ENCODE peak calls at places on chromosomes 7 and 10, in six cellular contexts. One of them, this sample, is unnamed.

GRCh38 chr10:94172332-94172731 is 178.6 kb downstream of the PLCE1 start:
- DNase-seq in body of pancreas: no peak
- DNase-seq in neural progenitor cell: no peak
- DNase-seq in A673: no peak
- DNase-seq in right lobe of liver: no peak
- DNase-seq in cardiac muscle cell: no peak
- DNase-seq in this sample: no peak

GRCh38 chr7:66696774-66697191 is 43.8 kb upstream of the RABGEF1 start:
- DNase-seq in body of pancreas: no peak
- DNase-seq in neural progenitor cell: no peak
- DNase-seq in A673: peak; percentile 25
- DNase-seq in right lobe of liver: no peak
- DNase-seq in cardiac muscle cell: no peak
- DNase-seq in this sample: no peak

GRCh38 chr10:102727037-102727818 is 12.8 kb downstream of the SFXN2 start:
- DNase-seq in body of pancreas: no peak
- DNase-seq in neural progenitor cell: no peak
- DNase-seq in A673: no peak
- DNase-seq in right lobe of liver: no peak
- DNase-seq in cardiac muscle cell: no peak
- DNase-seq in this sample: no peak

GRCh38 chr10:30436200-30436599 is 2.2 kb downstream of the MAP3K8 start:
- DNase-seq in body of pancreas: peak; percentile 12
- DNase-seq in neural progenitor cell: peak; percentile 74
- DNase-seq in A673: peak; percentile 71
- DNase-seq in right lobe of liver: no peak
- DNase-seq in cardiac muscle cell: peak; percentile 78
- DNase-seq in this sample: peak; percentile 45

GRCh38 chr7:79507161-79507560 is 53.7 kb upstream of the MAGI2 start:
- DNase-seq in body of pancreas: no peak
- DNase-seq in neural progenitor cell: peak; percentile 15
- DNase-seq in A673: no peak
- DNase-seq in right lobe of liver: no peak
- DNase-seq in cardiac muscle cell: no peak
- DNase-seq in this sample: no peak

GRCh38 chr10:31602541-31603244 is 283.7 kb downstream of the ZEB1 start:
- DNase-seq in body of pancreas: peak; percentile 84
- DNase-seq in neural progenitor cell: peak; percentile 83
- DNase-seq in A673: peak; percentile 44
- DNase-seq in right lobe of liver: peak; percentile 46
- DNase-seq in cardiac muscle cell: peak; percentile 44
- DNase-seq in this sample: peak; percentile 67

GRCh38 chr7:33805630-33806233 is 99.6 kb upstream of the BMPER start:
- DNase-seq in body of pancreas: no peak
- DNase-seq in neural progenitor cell: no peak
- DNase-seq in A673: no peak
- DNase-seq in right lobe of liver: no peak
- DNase-seq in cardiac muscle cell: no peak
- DNase-seq in this sample: no peak

GRCh38 chr10:128035557-128035973 is 90.7 kb downstream of the MKI67 start:
- DNase-seq in body of pancreas: peak; percentile 45
- DNase-seq in neural progenitor cell: peak; percentile 67
- DNase-seq in A673: peak; percentile 17
- DNase-seq in right lobe of liver: peak; percentile 47
- DNase-seq in cardiac muscle cell: peak; percentile 60
- DNase-seq in this sample: peak; percentile 45

GRCh38 chr10:17685227-17685840 is 41.4 kb downstream of the STAM start:
- DNase-seq in body of pancreas: no peak
- DNase-seq in neural progenitor cell: no peak
- DNase-seq in A673: no peak
- DNase-seq in right lobe of liver: no peak
- DNase-seq in cardiac muscle cell: no peak
- DNase-seq in this sample: no peak

GRCh38 chr10:24353319-24353718 is 144.4 kb downstream of the KIAA1217 start:
- DNase-seq in body of pancreas: no peak
- DNase-seq in neural progenitor cell: no peak
- DNase-seq in A673: peak; percentile 71
- DNase-seq in right lobe of liver: no peak
- DNase-seq in cardiac muscle cell: no peak
- DNase-seq in this sample: no peak

GRCh38 chr7:23544913-23545354 is 13.2 kb upstream of the TRA2A start:
- DNase-seq in body of pancreas: no peak
- DNase-seq in neural progenitor cell: peak; percentile 45
- DNase-seq in A673: peak; percentile 55
- DNase-seq in right lobe of liver: no peak
- DNase-seq in cardiac muscle cell: peak; percentile 61
- DNase-seq in this sample: no peak

GRCh38 chr7:73703985-73704639 is 15.4 kb downstream of the STX1A start:
- DNase-seq in body of pancreas: peak; percentile 57
- DNase-seq in neural progenitor cell: peak; percentile 95
- DNase-seq in A673: peak; percentile 93
- DNase-seq in right lobe of liver: no peak
- DNase-seq in cardiac muscle cell: peak; percentile 88
- DNase-seq in this sample: peak; percentile 35

GRCh38 chr7:157525501-157525915 is 188.7 kb downstream of the DNAJB6 start:
- DNase-seq in body of pancreas: no peak
- DNase-seq in neural progenitor cell: no peak
- DNase-seq in A673: no peak
- DNase-seq in right lobe of liver: no peak
- DNase-seq in cardiac muscle cell: no peak
- DNase-seq in this sample: no peak

GRCh38 chr7:111919690-111920179 is 286.5 kb downstream of the DOCK4 start:
- DNase-seq in body of pancreas: no peak
- DNase-seq in neural progenitor cell: no peak
- DNase-seq in A673: no peak
- DNase-seq in right lobe of liver: no peak
- DNase-seq in cardiac muscle cell: no peak
- DNase-seq in this sample: no peak

GRCh38 chr10:28467615-28468014 is 65.3 kb upstream of the WAC start:
- DNase-seq in body of pancreas: no peak
- DNase-seq in neural progenitor cell: no peak
- DNase-seq in A673: no peak
- DNase-seq in right lobe of liver: no peak
- DNase-seq in cardiac muscle cell: no peak
- DNase-seq in this sample: no peak
- H3K36me3 ChIP-seq in body of pancreas: no peaks in the 10 kb centered on the region
- H3K36me3 ChIP-seq in neural progenitor cell: no peaks in the 10 kb centered on the region
- H3K36me3 ChIP-seq in A673: no peaks in the 10 kb centered on the region
- H3K36me3 ChIP-seq in right lobe of liver: no peaks in the 10 kb centered on the region
- H3K36me3 ChIP-seq in cardiac muscle cell: no peaks in the 10 kb centered on the region
- H3K36me3 ChIP-seq in this sample: no peaks in the 10 kb centered on the region

DNA sequence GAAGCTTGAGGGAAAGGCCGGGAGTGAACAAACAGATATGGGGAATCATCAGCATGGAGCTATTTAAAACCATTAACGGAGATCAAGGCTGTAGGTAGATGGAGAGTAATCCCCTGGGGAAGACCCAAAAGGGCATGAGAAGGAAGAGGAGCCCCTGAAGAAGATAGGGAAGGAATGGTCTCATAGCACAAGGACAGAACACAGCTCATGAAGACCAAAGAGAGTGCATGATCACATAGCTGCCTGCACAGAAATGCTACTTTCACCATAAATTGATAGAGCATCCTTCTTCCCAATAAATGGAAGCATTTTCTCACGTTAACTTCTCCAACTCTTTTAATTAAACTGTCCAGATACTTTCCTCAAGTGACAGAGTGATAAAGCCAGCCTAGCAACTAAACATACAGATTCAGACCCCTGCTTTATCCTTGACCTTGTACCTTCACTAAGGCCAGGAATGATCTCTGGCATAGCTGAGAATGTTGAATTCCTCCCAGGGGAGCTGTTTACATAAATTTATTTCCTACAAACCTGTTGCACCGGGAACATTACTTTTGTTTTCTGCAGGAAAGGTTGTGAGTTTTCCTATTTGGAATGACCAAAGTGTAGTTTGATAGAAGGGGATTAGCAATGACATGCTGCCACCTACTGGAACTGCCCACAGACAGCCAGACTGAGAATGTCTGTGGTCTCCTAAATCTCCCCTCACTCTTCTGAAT is 110.8 kb upstream of the LRGUK start:
- DNase-seq in body of pancreas: peak; percentile 53
- DNase-seq in neural progenitor cell: peak; percentile 51
- DNase-seq in A673: peak; percentile 25
- DNase-seq in right lobe of liver: peak; percentile 22
- DNase-seq in cardiac muscle cell: peak; percentile 65
- DNase-seq in this sample: no peak
- TF ChIP-seq CTCF in body of pancreas: peak; percentile 74
- TF ChIP-seq CTCF in neural progenitor cell: peak; percentile 76
- TF ChIP-seq CTCF in A673: peak; percentile 72
- TF ChIP-seq CTCF in right lobe of liver: peak; percentile 76
- TF ChIP-seq CTCF in cardiac muscle cell: peak; percentile 77
- TF ChIP-seq CTCF in this sample: peak; percentile 46

GRCh38 chr7:55493416-55493815 is 78.9 kb downstream of the VOPP1 start:
- DNase-seq in body of pancreas: no peak
- DNase-seq in neural progenitor cell: no peak
- DNase-seq in A673: no peak
- DNase-seq in right lobe of liver: no peak
- DNase-seq in cardiac muscle cell: no peak
- DNase-seq in this sample: no peak
- H3K27ac ChIP-seq in body of pancreas: no peak overlapping the region
- H3K27ac ChIP-seq in neural progenitor cell: no peak overlapping the region
- H3K27ac ChIP-seq in A673: no peak overlapping the region
- H3K27ac ChIP-seq in right lobe of liver: no peak overlapping the region
- H3K27ac ChIP-seq in cardiac muscle cell: no peak overlapping the region
- H3K27ac ChIP-seq in this sample: no peak overlapping the region

GRCh38 chr7:151136515-151136908 is 31.0 kb downstream of the GBX1 start:
- DNase-seq in body of pancreas: no peak
- DNase-seq in neural progenitor cell: no peak
- DNase-seq in A673: no peak
- DNase-seq in right lobe of liver: no peak
- DNase-seq in cardiac muscle cell: no peak
- DNase-seq in this sample: no peak
- H3K36me3 ChIP-seq in body of pancreas: no peaks in the 10 kb centered on the region
- H3K36me3 ChIP-seq in neural progenitor cell: no peaks in the 10 kb centered on the region
- H3K36me3 ChIP-seq in A673: peaks cover 15% of the 10 kb centered on the region
- H3K36me3 ChIP-seq in right lobe of liver: peaks cover 17% of the 10 kb centered on the region
- H3K36me3 ChIP-seq in cardiac muscle cell: peaks cover 6% of the 10 kb centered on the region
- H3K36me3 ChIP-seq in this sample: peaks cover 80% of the 10 kb centered on the region

GRCh38 chr7:97024209-97025129 is at the start of gene DLX5:
- DNase-seq in body of pancreas: no peak
- DNase-seq in neural progenitor cell: peak; percentile 90
- DNase-seq in A673: peak; percentile 90
- DNase-seq in right lobe of liver: no peak
- DNase-seq in cardiac muscle cell: no peak
- DNase-seq in this sample: no peak

GRCh38 chr7:97025130-97025499 is 484 bp upstream of the DLX5 start:
- DNase-seq in body of pancreas: no peak
- DNase-seq in neural progenitor cell: no peak
- DNase-seq in A673: no peak
- DNase-seq in right lobe of liver: no peak
- DNase-seq in cardiac muscle cell: no peak
- DNase-seq in this sample: no peak

GRCh38 chr7:97025983-97026704 is 1.5 kb upstream of the DLX5 start:
- DNase-seq in body of pancreas: peak; percentile 45
- DNase-seq in neural progenitor cell: peak; percentile 53
- DNase-seq in A673: no peak
- DNase-seq in right lobe of liver: no peak
- DNase-seq in cardiac muscle cell: peak; percentile 60
- DNase-seq in this sample: no peak

GRCh38 chr7:97026705-97027426 is 2.2 kb upstream of the DLX5 start:
- DNase-seq in body of pancreas: no peak
- DNase-seq in neural progenitor cell: peak; percentile 27
- DNase-seq in A673: no peak
- DNase-seq in right lobe of liver: no peak
- DNase-seq in cardiac muscle cell: no peak
- DNase-seq in this sample: no peak

DNA sequence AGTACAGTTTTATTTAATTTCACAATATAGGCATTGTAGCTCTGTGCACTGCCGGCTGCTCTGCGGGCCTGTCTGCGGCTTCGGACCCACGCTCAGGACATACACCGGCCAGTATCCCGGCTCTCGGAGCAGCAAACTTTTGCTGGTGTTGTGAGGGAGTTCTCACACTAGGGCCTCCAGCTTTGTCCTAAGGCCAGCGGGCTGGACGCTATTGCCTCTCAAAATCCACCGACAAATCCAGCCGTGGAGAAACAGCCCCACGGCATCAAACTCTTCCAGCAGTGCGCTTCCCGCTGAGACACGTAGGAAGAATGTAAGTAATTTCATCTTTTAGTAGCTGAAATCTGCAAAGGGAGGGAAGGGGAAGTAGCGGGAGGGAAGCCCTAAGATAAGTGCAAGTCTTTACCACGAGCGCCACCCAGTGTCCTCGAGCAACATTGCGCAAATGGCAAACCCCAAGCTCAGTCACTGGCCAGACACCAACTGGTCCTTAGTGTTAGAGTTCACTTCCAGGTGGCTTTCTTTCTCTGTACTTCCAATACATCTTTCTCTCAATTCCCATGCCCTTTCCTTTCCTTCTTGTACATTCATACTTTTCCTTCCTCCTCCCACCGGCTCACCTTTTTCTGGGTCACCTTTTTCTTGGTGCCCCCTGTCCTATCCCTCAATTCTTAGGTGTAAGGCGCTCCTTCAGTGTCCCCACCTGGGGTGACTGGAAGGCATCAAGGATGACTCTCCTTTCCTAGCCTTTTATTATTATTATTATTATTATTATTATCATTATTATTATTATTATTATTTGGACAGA is 3.0 kb upstream of the DLX5 start:
- DNase-seq in body of pancreas: peak; percentile 81
- DNase-seq in neural progenitor cell: peak; percentile 87
- DNase-seq in A673: peak; percentile 91
- DNase-seq in right lobe of liver: peak; percentile 73
- DNase-seq in cardiac muscle cell: peak; percentile 81
- DNase-seq in this sample: peak; percentile 69
- TF ChIP-seq CTCF in body of pancreas: peak; percentile 82
- TF ChIP-seq CTCF in neural progenitor cell: peak; percentile 90
- TF ChIP-seq CTCF in A673: peak; percentile 93
- TF ChIP-seq CTCF in right lobe of liver: peak; percentile 89
- TF ChIP-seq CTCF in cardiac muscle cell: peak; percentile 91
- TF ChIP-seq CTCF in this sample: peak; percentile 80

DNA sequence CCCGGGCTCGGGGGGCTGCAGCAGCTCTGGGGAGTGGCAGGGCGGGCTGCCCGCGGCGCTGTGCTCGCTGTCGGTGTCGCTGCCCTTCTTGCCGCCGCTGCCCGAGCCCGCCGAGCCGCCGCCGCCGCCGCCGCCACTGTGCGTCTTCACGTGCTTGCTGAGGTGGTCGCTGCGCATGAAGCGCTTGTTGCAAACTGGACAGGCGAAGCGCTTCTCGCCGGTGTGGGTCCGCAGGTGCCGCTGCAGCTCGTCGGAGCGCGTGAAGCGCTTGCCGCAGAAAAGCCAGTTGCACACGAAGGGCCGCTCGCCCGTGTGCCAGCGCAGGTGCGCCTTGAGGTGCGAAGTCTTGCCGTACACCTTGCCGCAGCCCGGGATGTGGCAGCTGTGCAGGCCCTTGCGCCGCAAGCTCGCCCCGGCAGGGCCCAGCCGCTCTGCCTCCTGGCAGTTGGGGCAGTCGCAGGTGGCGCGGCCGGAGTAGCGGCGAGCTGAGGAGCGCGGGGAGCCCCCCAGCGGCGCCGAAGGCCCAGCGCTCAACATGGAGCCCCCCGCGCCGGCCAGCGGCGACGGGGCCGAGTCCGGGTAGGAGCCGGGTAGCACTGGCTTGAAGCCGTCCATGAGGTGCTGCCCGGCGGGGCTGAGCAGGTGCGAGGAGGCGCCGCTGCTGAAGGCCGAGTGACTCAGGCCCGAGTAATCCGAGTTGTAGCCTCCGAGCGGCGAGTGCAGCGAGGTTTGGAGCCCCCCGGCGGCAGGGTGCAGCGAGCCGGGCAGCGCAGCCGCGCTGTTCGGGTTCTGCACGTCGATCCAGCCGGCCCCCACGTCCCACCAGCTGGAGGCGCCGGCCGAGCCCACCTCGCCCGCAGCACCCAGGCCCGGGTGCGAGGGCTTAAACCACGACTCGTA is 2.1 kb downstream of the SP8 start:
- DNase-seq in body of pancreas: no peak
- DNase-seq in neural progenitor cell: peak; percentile 74
- DNase-seq in A673: no peak
- DNase-seq in right lobe of liver: peak; percentile 23
- DNase-seq in cardiac muscle cell: peak; percentile 44
- DNase-seq in this sample: no peak
- H3K27ac ChIP-seq in body of pancreas: no peak overlapping the region
- H3K27ac ChIP-seq in neural progenitor cell: peak overlapping the region; percentile 70
- H3K27ac ChIP-seq in A673: no peak overlapping the region
- H3K27ac ChIP-seq in right lobe of liver: no peak overlapping the region
- H3K27ac ChIP-seq in cardiac muscle cell: no peak overlapping the region
- H3K27ac ChIP-seq in this sample: no peak overlapping the region

This sample was measured in lung.